ENCODE peak calls at places on chromosomes 16 and 17, in five cellular contexts. H, G, O, S and Z are unnamed samples.
A peak's percentile ranks its signal among the peaks of the same experiment; 100 is the strongest.

GRCh38 chr17:60743812-60744211 is 66.2 kb downstream of the BCAS3 start:
- DNase-seq in O (no peak), H (no peak), G (no peak), S (no peak), Z (no peak)

GRCh38 chr16:65509172-65509571 is 387.3 kb upstream of the CDH11 start:
- DNase-seq in S (no peak), H (no peak), G (no peak), O (no peak), Z (no peak)

GRCh38 chr17:28710948-28711722 is 553 bp downstream of the PROCA1 start:
- DNase-seq in O (peak; percentile 98), H (peak; percentile 95), G (no peak), S (peak; percentile 84), Z (peak; percentile 95)

GRCh38 chr17:44128383-44128782 is 4.9 kb upstream of the HDAC5 start:
- DNase-seq in G (no peak), S (no peak), O (no peak), H (no peak), Z (no peak)

GRCh38 chr16:57600952-57601580 is 27.4 kb upstream of the ADGRG1 start:
- DNase-seq in O (no peak), G (no peak), H (no peak), S (no peak), Z (no peak)

GRCh38 chr16:75160386-75160785 is 12.1 kb downstream of the ZFP1 start:
- DNase-seq in S (no peak), G (no peak), H (no peak), O (no peak), Z (no peak)

GRCh38 chr16:72126429-72126765 is 32.8 kb downstream of the DHX38 start:
- DNase-seq in H (no peak), G (no peak), S (no peak), O (no peak), Z (no peak)

GRCh38 chr17:9549215-9549614 is 26.4 kb downstream of the STX8 start:
- DNase-seq in O (no peak), G (no peak), H (no peak), S (no peak), Z (no peak)

GRCh38 chr16:11080327-11080967 is 136.1 kb downstream of the CLEC16A start:
- DNase-seq in G (peak; percentile 15), H (no peak), S (no peak), O (no peak), Z (no peak)

GRCh38 chr16:74034862-74035261 is 261.8 kb upstream of the PSMD7 start:
- DNase-seq in S (peak; percentile 9), O (peak; percentile 12), G (peak; percentile 8), H (no peak), Z (no peak)

GRCh38 chr17:49497147-49498036 is 2.3 kb downstream of the NGFR start:
- DNase-seq in S (peak; percentile 18), H (no peak), O (no peak), G (peak; percentile 81), Z (no peak)

GRCh38 chr16:50502616-50503000 is 45.6 kb upstream of the NKD1 start:
- DNase-seq in S (no peak), H (no peak), G (peak; percentile 39), O (no peak), Z (no peak)

GRCh38 chr16:83125999-83126568 is 499.3 kb downstream of the CDH13 start:
- DNase-seq in G (no peak), O (no peak), S (no peak), H (no peak), Z (no peak)

GRCh38 chr17:47884905-47885735 is 10.9 kb upstream of the SP2 start:
- DNase-seq in H (peak; percentile 85), S (no peak), O (no peak), G (no peak), Z (no peak)

GRCh38 chr17:7838291-7839075 is 4.5 kb downstream of the KDM6B start:
- DNase-seq in H (no peak), O (peak; percentile 41), S (peak; percentile 51), G (peak; percentile 74), Z (no peak)

GRCh38 chr16:50388491-50388890 is 19.7 kb upstream of the BRD7 start:
- DNase-seq in H (no peak), S (peak; percentile 95), O (no peak), G (no peak), Z (no peak)

GRCh38 chr16:68298907-68299515 is 11.7 kb downstream of the SLC7A6OS start:
- DNase-seq in G (peak; percentile 91), S (peak; percentile 88), O (no peak), H (no peak), Z (peak; percentile 1)

GRCh38 chr17:68035131-68035522 is 408 bp upstream of the KPNA2 start:
- DNase-seq in O (peak; percentile 80), G (peak; percentile 98), H (peak; percentile 96), S (no peak), Z (peak; percentile 97)

GRCh38 chr17:79202476-79202875 is 127.9 kb downstream of the ENGASE start:
- DNase-seq in H (no peak), S (no peak), G (no peak), O (no peak), Z (no peak)

GRCh38 chr16:58148526-58148925 is 19.3 kb upstream of the CFAP20 start:
- DNase-seq in S (no peak), G (no peak), H (no peak), O (no peak), Z (no peak)

GRCh38 chr17:6456914-6457687 is 12.8 kb downstream of the PIMREG start:
- DNase-seq in H (peak; percentile 51), S (no peak), G (no peak), O (no peak), Z (peak; percentile 38)

GRCh38 chr17:77810536-77810935 is 148.0 kb upstream of the TNRC6C start:
- DNase-seq in G (no peak), H (no peak), S (no peak), O (no peak), Z (no peak)

GRCh38 chr16:3645108-3645503 is 9.4 kb upstream of the DNASE1 start:
- DNase-seq in G (no peak), S (no peak), O (no peak), H (no peak), Z (peak; percentile 26)